ENCODE peak calls at places on chromosomes 16 and 17, in eight cellular contexts. One of them, this sample, is unnamed.

GRCh38 chr16:73025506-73026131 is 22.3 kb downstream of the ZFHX3 start:
- DNase-seq in IMR-90: no peak
- DNase-seq in tibial nerve: no peak
- DNase-seq in A549: no peak
- DNase-seq in endothelial cell of umbilical vein: peak; percentile 73
- DNase-seq in heart left ventricle: no peak
- DNase-seq in prostate gland: no peak
- DNase-seq in suprapubic skin: no peak
- DNase-seq in this sample: no peak

GRCh38 chr17:77140878-77141767 is at the start of gene SEC14L1:
- DNase-seq in IMR-90: no peak
- DNase-seq in tibial nerve: no peak
- DNase-seq in A549: peak; percentile 48
- DNase-seq in endothelial cell of umbilical vein: no peak
- DNase-seq in heart left ventricle: peak; percentile 69
- DNase-seq in prostate gland: peak; percentile 41
- DNase-seq in suprapubic skin: peak; percentile 88
- DNase-seq in this sample: peak; percentile 49

GRCh38 chr17:60832206-60832605 is 154.6 kb downstream of the BCAS3 start:
- DNase-seq in IMR-90: no peak
- DNase-seq in tibial nerve: no peak
- DNase-seq in A549: no peak
- DNase-seq in endothelial cell of umbilical vein: no peak
- DNase-seq in heart left ventricle: no peak
- DNase-seq in prostate gland: no peak
- DNase-seq in suprapubic skin: no peak
- DNase-seq in this sample: no peak

GRCh38 chr17:75047398-75048098 is 523 bp downstream of the KCTD2 start:
- DNase-seq in IMR-90: no peak
- DNase-seq in tibial nerve: peak; percentile 9
- DNase-seq in A549: no peak
- DNase-seq in endothelial cell of umbilical vein: peak; percentile 19
- DNase-seq in heart left ventricle: peak; percentile 52
- DNase-seq in prostate gland: no peak
- DNase-seq in suprapubic skin: peak; percentile 83
- DNase-seq in this sample: no peak

GRCh38 chr17:32318071-32318470 is 23.9 kb downstream of the C17orf75 start:
- DNase-seq in IMR-90: no peak
- DNase-seq in tibial nerve: no peak
- DNase-seq in A549: no peak
- DNase-seq in endothelial cell of umbilical vein: no peak
- DNase-seq in heart left ventricle: no peak
- DNase-seq in prostate gland: no peak
- DNase-seq in suprapubic skin: no peak
- DNase-seq in this sample: no peak

GRCh38 chr16:89700649-89701424 is 668 bp downstream of the SPATA2L start:
- DNase-seq in IMR-90: peak; percentile 24
- DNase-seq in tibial nerve: no peak
- DNase-seq in A549: peak; percentile 72
- DNase-seq in endothelial cell of umbilical vein: peak; percentile 49
- DNase-seq in heart left ventricle: peak; percentile 52
- DNase-seq in prostate gland: peak; percentile 51
- DNase-seq in suprapubic skin: peak; percentile 80
- DNase-seq in this sample: peak; percentile 76

GRCh38 chr17:51869387-51869786 is 289.1 kb downstream of the CA10 start:
- DNase-seq in IMR-90: no peak
- DNase-seq in tibial nerve: no peak
- DNase-seq in A549: peak; percentile 10
- DNase-seq in endothelial cell of umbilical vein: no peak
- DNase-seq in heart left ventricle: no peak
- DNase-seq in prostate gland: no peak
- DNase-seq in suprapubic skin: no peak
- DNase-seq in this sample: no peak

GRCh38 chr16:74774223-74775139 is at the start of gene FA2H:
- DNase-seq in IMR-90: peak; percentile 23
- DNase-seq in tibial nerve: peak; percentile 9
- DNase-seq in A549: peak; percentile 71
- DNase-seq in endothelial cell of umbilical vein: peak; percentile 27
- DNase-seq in heart left ventricle: peak; percentile 66
- DNase-seq in prostate gland: peak; percentile 91
- DNase-seq in suprapubic skin: no peak
- DNase-seq in this sample: peak; percentile 96

GRCh38 chr17:74864866-74865395 is 5.2 kb upstream of the GRIN2C start:
- DNase-seq in IMR-90: peak; percentile 57
- DNase-seq in tibial nerve: peak; percentile 88
- DNase-seq in A549: peak; percentile 78
- DNase-seq in endothelial cell of umbilical vein: peak; percentile 63
- DNase-seq in heart left ventricle: peak; percentile 75
- DNase-seq in prostate gland: peak; percentile 64
- DNase-seq in suprapubic skin: no peak
- DNase-seq in this sample: peak; percentile 75

GRCh38 chr16:57530104-57530522 is 6.3 kb downstream of the CCDC102A start:
- DNase-seq in IMR-90: peak; percentile 76
- DNase-seq in tibial nerve: no peak
- DNase-seq in A549: no peak
- DNase-seq in endothelial cell of umbilical vein: peak; percentile 79
- DNase-seq in heart left ventricle: peak; percentile 32
- DNase-seq in prostate gland: no peak
- DNase-seq in suprapubic skin: peak; percentile 72
- DNase-seq in this sample: no peak

GRCh38 chr17:78174870-78175642 is 6.7 kb downstream of the SYNGR2 start:
- DNase-seq in IMR-90: no peak
- DNase-seq in tibial nerve: no peak
- DNase-seq in A549: no peak
- DNase-seq in endothelial cell of umbilical vein: no peak
- DNase-seq in heart left ventricle: no peak
- DNase-seq in prostate gland: no peak
- DNase-seq in suprapubic skin: no peak
- DNase-seq in this sample: peak; percentile 62
- TF ChIP-seq POLR2A in IMR-90: no peak
- TF ChIP-seq POLR2A in tibial nerve: no peak
- TF ChIP-seq POLR2A in A549: no peak
- TF ChIP-seq POLR2A in endothelial cell of umbilical vein: no peak
- TF ChIP-seq POLR2A in heart left ventricle: peak; percentile 1
- TF ChIP-seq POLR2A in prostate gland: no peak
- TF ChIP-seq POLR2A in suprapubic skin: no peak
- TF ChIP-seq POLR2A in this sample: no peak

GRCh38 chr17:81863123-81863675 is 2.9 kb upstream of the P4HB start:
- DNase-seq in IMR-90: no peak
- DNase-seq in tibial nerve: no peak
- DNase-seq in A549: no peak
- DNase-seq in endothelial cell of umbilical vein: no peak
- DNase-seq in heart left ventricle: no peak
- DNase-seq in prostate gland: no peak
- DNase-seq in suprapubic skin: no peak
- DNase-seq in this sample: no peak

GRCh38 chr17:81858967-81859905 is 1.1 kb downstream of the P4HB start:
- DNase-seq in IMR-90: no peak
- DNase-seq in tibial nerve: no peak
- DNase-seq in A549: no peak
- DNase-seq in endothelial cell of umbilical vein: no peak
- DNase-seq in heart left ventricle: no peak
- DNase-seq in prostate gland: no peak
- DNase-seq in suprapubic skin: no peak
- DNase-seq in this sample: no peak

GRCh38 chr17:81859906-81860755 is at the start of gene P4HB:
- DNase-seq in IMR-90: no peak
- DNase-seq in tibial nerve: no peak
- DNase-seq in A549: no peak
- DNase-seq in endothelial cell of umbilical vein: peak; percentile 39
- DNase-seq in heart left ventricle: no peak
- DNase-seq in prostate gland: no peak
- DNase-seq in suprapubic skin: no peak
- DNase-seq in this sample: no peak

GRCh38 chr17:81858170-81858966 is 2.0 kb downstream of the P4HB start:
- DNase-seq in IMR-90: no peak
- DNase-seq in tibial nerve: no peak
- DNase-seq in A549: no peak
- DNase-seq in endothelial cell of umbilical vein: no peak
- DNase-seq in heart left ventricle: no peak
- DNase-seq in prostate gland: no peak
- DNase-seq in suprapubic skin: no peak
- DNase-seq in this sample: no peak

DNA sequence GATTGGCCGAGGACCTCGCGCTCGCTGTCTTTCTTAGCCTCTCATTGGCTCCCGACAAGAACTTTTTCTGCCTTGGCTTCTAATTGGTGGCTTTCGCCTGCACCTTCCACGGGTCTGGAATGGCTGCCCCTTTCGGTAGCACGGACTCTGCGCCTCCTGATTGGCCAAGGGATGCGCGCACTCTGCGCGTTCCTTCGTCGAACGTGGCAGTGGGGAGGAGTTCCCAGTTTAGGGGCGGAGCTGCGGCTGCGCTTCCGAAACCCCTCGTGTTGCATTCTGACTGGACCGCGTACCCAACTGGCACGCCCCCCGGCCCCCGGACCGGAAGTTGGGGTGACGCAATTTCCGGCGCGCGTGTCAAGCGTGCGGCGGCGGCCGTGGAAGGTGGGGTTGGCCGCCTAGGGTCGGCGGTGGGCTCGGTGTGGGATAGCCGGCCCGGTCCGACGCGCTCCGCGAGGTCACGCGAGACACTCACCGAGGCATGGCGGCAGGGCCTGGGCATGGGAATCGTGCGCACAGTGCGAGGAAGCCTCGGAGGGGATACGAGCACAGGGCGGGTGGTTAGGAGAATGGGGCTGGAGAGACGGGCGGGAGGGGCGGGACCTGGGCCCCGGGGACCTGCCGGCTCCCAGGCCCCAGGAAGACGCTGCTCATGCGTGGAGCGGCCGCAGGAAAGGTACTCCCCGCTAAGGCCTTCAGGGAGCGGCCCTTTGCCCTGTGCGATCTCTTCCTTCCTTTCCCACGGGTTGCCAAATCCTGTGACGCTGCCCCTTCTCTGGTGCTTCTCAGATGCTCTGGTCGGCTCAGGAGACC is 627 bp upstream of the P4HB start:
- DNase-seq in IMR-90: peak; percentile 100
- DNase-seq in tibial nerve: peak; percentile 97
- DNase-seq in A549: peak; percentile 100
- DNase-seq in endothelial cell of umbilical vein: peak; percentile 100
- DNase-seq in heart left ventricle: peak; percentile 100
- DNase-seq in prostate gland: peak; percentile 100
- DNase-seq in suprapubic skin: peak; percentile 100
- DNase-seq in this sample: peak; percentile 99
- TF ChIP-seq CTCF in IMR-90: no peak
- TF ChIP-seq CTCF in tibial nerve: peak; percentile 10
- TF ChIP-seq CTCF in A549: no peak
- TF ChIP-seq CTCF in endothelial cell of umbilical vein: no peak
- TF ChIP-seq CTCF in heart left ventricle: peak; percentile 13
- TF ChIP-seq CTCF in prostate gland: no peak
- TF ChIP-seq CTCF in suprapubic skin: no peak
- TF ChIP-seq CTCF in this sample: no peak

GRCh38 chr17:10050597-10051101 is 145.6 kb upstream of the RCVRN start:
- DNase-seq in IMR-90: peak; percentile 88
- DNase-seq in tibial nerve: peak; percentile 57
- DNase-seq in A549: no peak
- DNase-seq in endothelial cell of umbilical vein: no peak
- DNase-seq in heart left ventricle: peak; percentile 70
- DNase-seq in prostate gland: no peak
- DNase-seq in suprapubic skin: no peak
- DNase-seq in this sample: no peak

GRCh38 chr17:10052414-10052813 is 146.0 kb downstream of the GAS7 start:
- DNase-seq in IMR-90: no peak
- DNase-seq in tibial nerve: no peak
- DNase-seq in A549: no peak
- DNase-seq in endothelial cell of umbilical vein: no peak
- DNase-seq in heart left ventricle: no peak
- DNase-seq in prostate gland: no peak
- DNase-seq in suprapubic skin: no peak
- DNase-seq in this sample: no peak

GRCh38 chr17:10048951-10049350 is 143.9 kb upstream of the RCVRN start:
- DNase-seq in IMR-90: no peak
- DNase-seq in tibial nerve: no peak
- DNase-seq in A549: no peak
- DNase-seq in endothelial cell of umbilical vein: no peak
- DNase-seq in heart left ventricle: no peak
- DNase-seq in prostate gland: no peak
- DNase-seq in suprapubic skin: no peak
- DNase-seq in this sample: no peak

GRCh38 chr17:10053976-10054551 is 144.3 kb downstream of the GAS7 start:
- DNase-seq in IMR-90: no peak
- DNase-seq in tibial nerve: no peak
- DNase-seq in A549: no peak
- DNase-seq in endothelial cell of umbilical vein: no peak
- DNase-seq in heart left ventricle: peak; percentile 51
- DNase-seq in prostate gland: no peak
- DNase-seq in suprapubic skin: no peak
- DNase-seq in this sample: no peak

DNA sequence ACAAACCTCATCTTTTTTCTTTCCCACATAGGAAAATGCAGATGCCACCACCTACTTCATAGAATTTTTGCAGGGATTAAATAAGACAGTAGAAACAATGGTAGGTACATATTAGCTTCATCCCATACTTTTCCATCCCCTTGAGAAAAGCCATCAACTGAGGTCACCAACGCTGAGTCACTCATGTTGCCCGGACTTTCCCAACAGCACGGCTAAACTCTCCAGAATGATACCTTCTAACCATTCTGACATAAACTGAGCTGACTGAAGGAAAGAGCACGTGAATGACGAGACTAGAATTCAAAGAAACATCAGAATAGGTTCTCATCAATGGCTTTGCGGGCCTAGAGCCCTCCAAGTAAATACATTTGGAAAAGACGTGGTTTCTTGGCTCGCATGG is 146.0 kb upstream of the RCVRN start:
- DNase-seq in IMR-90: peak; percentile 67
- DNase-seq in tibial nerve: no peak
- DNase-seq in A549: no peak
- DNase-seq in endothelial cell of umbilical vein: no peak
- DNase-seq in heart left ventricle: no peak
- DNase-seq in prostate gland: no peak
- DNase-seq in suprapubic skin: no peak
- DNase-seq in this sample: no peak
- TF ChIP-seq POLR2A in IMR-90: no peak
- TF ChIP-seq POLR2A in tibial nerve: no peak
- TF ChIP-seq POLR2A in A549: no peak
- TF ChIP-seq POLR2A in endothelial cell of umbilical vein: no peak
- TF ChIP-seq POLR2A in heart left ventricle: no peak
- TF ChIP-seq POLR2A in prostate gland: no peak
- TF ChIP-seq POLR2A in suprapubic skin: no peak
- TF ChIP-seq POLR2A in this sample: no peak

GRCh38 chr16:71436473-71436872 is 5.4 kb downstream of the TLE7 start:
- DNase-seq in IMR-90: no peak
- DNase-seq in tibial nerve: no peak
- DNase-seq in A549: no peak
- DNase-seq in endothelial cell of umbilical vein: no peak
- DNase-seq in heart left ventricle: no peak
- DNase-seq in prostate gland: no peak
- DNase-seq in suprapubic skin: no peak
- DNase-seq in this sample: peak; percentile 21
- TF ChIP-seq CTCF in IMR-90: no peak
- TF ChIP-seq CTCF in tibial nerve: no peak
- TF ChIP-seq CTCF in A549: no peak
- TF ChIP-seq CTCF in endothelial cell of umbilical vein: no peak
- TF ChIP-seq CTCF in heart left ventricle: no peak
- TF ChIP-seq CTCF in prostate gland: no peak
- TF ChIP-seq CTCF in suprapubic skin: no peak
- TF ChIP-seq CTCF in this sample: no peak